ENCODE peak calls at places on chromosome 12, in seven cellular contexts. B is NCI-H2081 treated with DMSO at 0.1 percent for 48 hours, F is RPMI8226, O is astrocyte of the spinal cord, W is RKO, Y is heart right ventricle, V is SK-N-DZ. D is an unnamed sample.
A peak's percentile ranks its signal among the peaks of the same experiment; 100 is the strongest.

GRCh38 chr12:130139971-130140547 is 22.2 kb upstream of the FZD10 start:
- DNase-seq in B (no peak), F (no peak), O (no peak), W (no peak), Y (no peak), V (no peak), D (no peak)

GRCh38 chr12:48973992-48974673 is 2.6 kb upstream of the WNT10B start:
- DNase-seq in B (no peak), F (no peak), O (peak; percentile 42), W (no peak), Y (no peak), V (no peak), D (peak; percentile 74)

GRCh38 chr12:98939350-98939749 is 294.3 kb downstream of the APAF1 start:
- DNase-seq in B (no peak), F (peak; percentile 22), O (peak; percentile 67), W (peak; percentile 57), Y (no peak), V (peak; percentile 10), D (peak; percentile 60)

GRCh38 chr12:75509621-75510020 is 1.8 kb downstream of the KRR1 start:
- DNase-seq in B (no peak), F (no peak), O (no peak), W (peak; percentile 74), Y (no peak), V (no peak), D (no peak)

GRCh38 chr12:14410841-14411569 is 45.5 kb downstream of the ATF7IP start:
- DNase-seq in B (peak; percentile 65), F (no peak), O (no peak), W (no peak), Y (no peak), V (no peak), D (peak; percentile 13)

GRCh38 chr12:49330631-49331359 is 6.2 kb downstream of the C1QL4 start:
- DNase-seq in B (no peak), F (no peak), O (no peak), W (no peak), Y (no peak), V (no peak), D (no peak)

GRCh38 chr12:55912908-55913307 is 14.8 kb downstream of the PYM1 start:
- DNase-seq in B (no peak), F (no peak), O (no peak), W (no peak), Y (no peak), V (no peak), D (no peak)

GRCh38 chr12:108914031-108914630 is 34.2 kb downstream of the DAO start:
- DNase-seq in B (no peak), F (peak; percentile 58), O (no peak), W (no peak), Y (peak; percentile 27), V (no peak), D (no peak)

GRCh38 chr12:57772429-57773322 is at the start of gene EEF1AKMT3:
- DNase-seq in B (no peak), F (no peak), O (no peak), W (peak; percentile 66), Y (peak; percentile 73), V (no peak), D (peak; percentile 63)

GRCh38 chr12:26727482-26728204 is 105.4 kb downstream of the ITPR2 start:
- DNase-seq in B (no peak), F (no peak), O (no peak), W (no peak), Y (no peak), V (no peak), D (no peak)

GRCh38 chr12:43329381-43329780 is 222.6 kb downstream of the ADAMTS20 start:
- DNase-seq in B (no peak), F (no peak), O (peak; percentile 39), W (no peak), Y (no peak), V (no peak), D (no peak)

GRCh38 chr12:132265056-132265800 is 64.2 kb downstream of the GALNT9 start:
- DNase-seq in B (no peak), F (no peak), O (no peak), W (no peak), Y (no peak), V (no peak), D (no peak)

GRCh38 chr12:59742831-59743230 is 147.0 kb downstream of the SLC16A7 start:
- DNase-seq in B (no peak), F (no peak), O (peak; percentile 22), W (no peak), Y (no peak), V (no peak), D (no peak)

GRCh38 chr12:42887657-42888056 is 298.1 kb upstream of the PRICKLE1 start:
- DNase-seq in B (no peak), F (no peak), O (no peak), W (no peak), Y (no peak), V (no peak), D (no peak)

GRCh38 chr12:88468546-88468945 is 111.7 kb downstream of the KITLG start:
- DNase-seq in B (no peak), F (no peak), O (no peak), W (no peak), Y (no peak), V (no peak), D (no peak)

GRCh38 chr12:78120866-78121590 is 290.3 kb downstream of the NAV3 start:
- DNase-seq in B (no peak), F (no peak), O (peak; percentile 49), W (peak; percentile 29), Y (no peak), V (peak; percentile 37), D (peak; percentile 76)

GRCh38 chr12:130829391-130830245 is 9.4 kb downstream of the STX2 start:
- DNase-seq in B (no peak), F (no peak), O (no peak), W (no peak), Y (no peak), V (no peak), D (no peak)

GRCh38 chr12:105358789-105359188 is 28.3 kb downstream of the C12orf75 start:
- DNase-seq in B (no peak), F (no peak), O (no peak), W (no peak), Y (peak; percentile 10), V (no peak), D (no peak)

GRCh38 chr12:81585787-81586186 is 173.4 kb downstream of the PPFIA2 start:
- DNase-seq in B (no peak), F (no peak), O (no peak), W (peak; percentile 24), Y (no peak), V (no peak), D (no peak)

GRCh38 chr12:48151103-48151771 is 6.1 kb downstream of the ASB8 start:
- DNase-seq in B (no peak), F (no peak), O (no peak), W (no peak), Y (no peak), V (no peak), D (no peak)

GRCh38 chr12:122022393-122023338 is 982 bp downstream of the BCL7A start:
- DNase-seq in B (no peak), F (peak; percentile 42), O (peak; percentile 29), W (peak; percentile 25), Y (no peak), V (no peak), D (peak; percentile 42)

GRCh38 chr12:79388006-79388405 is 302.8 kb downstream of the PAWR start:
- DNase-seq in B (no peak), F (no peak), O (no peak), W (no peak), Y (no peak), V (no peak), D (peak; percentile 49)

GRCh38 chr12:102542816-102543448 is 62.6 kb upstream of the IGF1 start:
- DNase-seq in B (no peak), F (no peak), O (no peak), W (no peak), Y (peak; percentile 29), V (no peak), D (no peak)

GRCh38 chr12:60475825-60476224 is 880.0 kb downstream of the SLC16A7 start:
- DNase-seq in B (no peak), F (no peak), O (no peak), W (no peak), Y (no peak), V (no peak), D (no peak)

GRCh38 chr12:54891717-54892478 is 37.6 kb downstream of the MUCL1 start:
- DNase-seq in B (peak; percentile 92), F (peak; percentile 21), O (peak; percentile 13), W (no peak), Y (no peak), V (no peak), D (no peak)

GRCh38 chr12:2334291-2335088 is 281.7 kb downstream of the CACNA1C start:
- DNase-seq in B (no peak), F (no peak), O (no peak), W (no peak), Y (no peak), V (no peak), D (no peak)

GRCh38 chr12:96985515-96986362 is 78.7 kb downstream of the NEDD1 start:
- DNase-seq in B (peak; percentile 32), F (peak; percentile 58), O (no peak), W (no peak), Y (no peak), V (no peak), D (peak; percentile 42)

GRCh38 chr12:49662998-49663843 is 39.9 kb downstream of the PRPF40B start:
- DNase-seq in B (no peak), F (peak; percentile 90), O (peak; percentile 82), W (peak; percentile 37), Y (peak; percentile 91), V (no peak), D (peak; percentile 94)

GRCh38 chr12:26247873-26248272 is 52.5 kb downstream of the SSPN start:
- DNase-seq in B (no peak), F (no peak), O (no peak), W (no peak), Y (no peak), V (no peak), D (no peak)

GRCh38 chr12:100404769-100405407 is 48.0 kb downstream of the SLC17A8 start:
- DNase-seq in B (no peak), F (peak; percentile 56), O (peak; percentile 27), W (peak; percentile 33), Y (no peak), V (peak; percentile 29), D (peak; percentile 77)

GRCh38 chr12:79006306-79006705 is 141.7 kb downstream of the SYT1 start:
- DNase-seq in B (no peak), F (no peak), O (no peak), W (peak; percentile 44), Y (no peak), V (no peak), D (peak; percentile 28)

GRCh38 chr12:76983420-76983819 is 81.9 kb downstream of the E2F7 start:
- DNase-seq in B (no peak), F (no peak), O (no peak), W (no peak), Y (no peak), V (no peak), D (no peak)

GRCh38 chr12:122867701-122868461 is 28.0 kb downstream of the VPS37B start:
- DNase-seq in B (no peak), F (no peak), O (no peak), W (peak; percentile 37), Y (peak; percentile 73), V (no peak), D (peak; percentile 89)

GRCh38 chr12:3034067-3034750 is 43.0 kb upstream of the TSPAN9 start:
- DNase-seq in B (no peak), F (peak; percentile 44), O (peak; percentile 65), W (peak; percentile 74), Y (peak; percentile 66), V (peak; percentile 86), D (peak; percentile 86)